ENCODE peak calls at places on chromosomes 6 and 20, in eight cellular contexts. T is activated naive CD8-positive, alpha-beta T cell treated with anti-CD3 and anti-CD28 coated beads, Interleukin-2, amount 50 U/mL, for 16 hours; B is DMS153; G is T-cell; F is neuronal stem cell; Q is naive thymus-derived CD8-positive, alpha-beta T cell; C is NT2/D1; Y is colonic mucosa. P is an unnamed sample.

GRCh38 chr6:18536693-18537092 is 149.5 kb downstream of the RNF144B start:
- DNase-seq in F (no peak), T (no peak), B (peak), Y (no peak), C (no peak), Q (no peak), G (no peak), P (no peak)

GRCh38 chr6:166672624-166673165 is 45.6 kb upstream of the RPS6KA2 start:
- DNase-seq in Y (no peak), Q (no peak), T (no peak), F (no peak), B (no peak), G (no peak), C (no peak), P (no peak)

GRCh38 chr20:23582293-23582692 is 14.0 kb upstream of the CST9L start:
- DNase-seq in B (no peak), Q (no peak), Y (no peak), T (no peak), G (no peak), F (no peak), C (no peak), P (no peak)

GRCh38 chr6:121652726-121653623 is 217.5 kb downstream of the GJA1 start:
- DNase-seq in C (no peak), F (no peak), Y (no peak), G (no peak), T (no peak), Q (no peak), B (no peak), P (no peak)

GRCh38 chr6:107879912-107880311 is 55.8 kb upstream of the SCML4 start:
- DNase-seq in F (no peak), C (no peak), T (no peak), Y (no peak), G (no peak), Q (no peak), B (no peak), P (no peak)

GRCh38 chr6:125974214-125974866 is 12.0 kb upstream of the TRMT11 start:
- DNase-seq in G (no peak), F (no peak), T (no peak), C (no peak), B (peak), Y (no peak), Q (no peak), P (no peak)

GRCh38 chr20:37282558-37282957 is 6.9 kb upstream of the MANBAL start:
- DNase-seq in Y (no peak), G (no peak), F (no peak), B (no peak), Q (no peak), C (no peak), T (no peak), P (no peak)

GRCh38 chr6:133187657-133188453 is 53.3 kb upstream of the EYA4 start:
- DNase-seq in Q (no peak), C (no peak), B (no peak), G (no peak), Y (no peak), T (no peak), F (no peak), P (no peak)

GRCh38 chr6:138540468-138540867 is 41.2 kb upstream of the NHSL1 start:
- DNase-seq in Y (no peak), G (no peak), T (no peak), B (no peak), F (no peak), C (no peak), Q (no peak), P (no peak)

GRCh38 chr20:48401359-48401758 is 426.4 kb downstream of the PREX1 start:
- DNase-seq in B (no peak), Y (no peak), Q (no peak), C (no peak), T (no peak), G (no peak), F (no peak), P (no peak)

GRCh38 chr6:135951169-135951568 is 99.7 kb downstream of the PDE7B start:
- DNase-seq in B (no peak), C (no peak), T (no peak), Q (no peak), G (no peak), Y (no peak), F (no peak), P (no peak)

GRCh38 chr6:37347177-37348145 is 6.3 kb upstream of the RNF8 start:
- DNase-seq in C (no peak), G (no peak), Y (no peak), T (no peak), B (no peak), F (no peak), Q (no peak), P (no peak)

GRCh38 chr6:31651602-31652191 is 764 bp downstream of the BAG6 start:
- DNase-seq in F (no peak), C (peak), Y (peak), T (no peak), G (no peak), Q (no peak), B (peak), P (no peak)

GRCh38 chr6:78701407-78701806 is 165.9 kb upstream of the IRAK1BP1 start:
- DNase-seq in B (no peak), Q (no peak), T (no peak), C (no peak), Y (no peak), F (no peak), G (no peak), P (no peak)

GRCh38 chr20:60062431-60063336 is 104.5 kb downstream of the CDH26 start:
- DNase-seq in F (no peak), C (no peak), G (no peak), Y (no peak), Q (no peak), B (no peak), T (no peak), P (peak)

GRCh38 chr6:151914475-151914874 is 107.0 kb downstream of the ESR1 start:
- DNase-seq in Y (no peak), G (no peak), B (no peak), Q (no peak), T (no peak), C (peak), F (no peak), P (no peak)

GRCh38 chr6:104750449-104750848 is 109.3 kb downstream of the HACE1 start:
- DNase-seq in Q (no peak), C (no peak), F (no peak), B (no peak), G (no peak), T (no peak), Y (no peak), P (no peak)

GRCh38 chr6:146974346-146974745 is 229.9 kb upstream of the STXBP5 start:
- DNase-seq in F (no peak), T (no peak), C (no peak), B (no peak), Q (no peak), G (no peak), Y (no peak), P (no peak)

GRCh38 chr6:130947464-130947863 is 115.6 kb downstream of the EPB41L2 start:
- DNase-seq in F (no peak), C (no peak), G (no peak), B (no peak), Y (no peak), Q (no peak), T (no peak), P (no peak)

GRCh38 chr20:47854687-47855212 is 69.5 kb upstream of the SULF2 start:
- DNase-seq in Y (no peak), T (no peak), F (no peak), G (no peak), Q (no peak), C (peak), B (no peak), P (no peak)

GRCh38 chr6:101000334-101000733 is 119.2 kb upstream of the ASCC3 start:
- DNase-seq in G (no peak), F (no peak), B (no peak), Y (no peak), T (no peak), Q (no peak), C (no peak), P (no peak)

GRCh38 chr6:164982389-164982788 is 327.0 kb downstream of the C6orf118 start:
- DNase-seq in Q (no peak), Y (no peak), C (no peak), F (no peak), T (no peak), G (no peak), B (no peak), P (no peak)

GRCh38 chr20:60785817-60786216 is 466.2 kb upstream of the CDH4 start:
- DNase-seq in T (no peak), F (no peak), G (no peak), Y (no peak), B (no peak), C (no peak), Q (no peak), P (no peak)

GRCh38 chr20:22563062-22563965 is 21.1 kb downstream of the FOXA2 start:
- DNase-seq in G (no peak), C (no peak), F (no peak), T (no peak), Y (no peak), B (no peak), Q (no peak), P (no peak)

GRCh38 chr6:38176797-38177751 is 357.5 kb downstream of the ZFAND3 start:
- DNase-seq in B (no peak), G (no peak), T (no peak), C (no peak), Y (no peak), Q (no peak), F (no peak), P (no peak)

GRCh38 chr6:13767121-13767794 is 47.1 kb downstream of the MCUR1 start:
- DNase-seq in Q (peak), B (no peak), C (no peak), Y (peak), T (no peak), G (peak), F (no peak), P (no peak)

GRCh38 chr6:37878150-37878710 is 58.7 kb downstream of the ZFAND3 start:
- DNase-seq in B (no peak), G (no peak), Y (no peak), F (no peak), Q (no peak), T (no peak), C (no peak), P (no peak)

GRCh38 chr20:36408219-36408618 is 102.1 kb downstream of the DLGAP4 start:
- DNase-seq in G (no peak), T (no peak), Q (no peak), F (no peak), Y (peak), C (no peak), B (peak), P (no peak)